ENCODE peak calls at places on chromosomes 7 and 10, in eight cellular contexts. W is upper lobe of left lung, K is A549, V is H1, S is transverse colon, F is sigmoid colon, M is ovary, E is tibial nerve. A is an unnamed sample.

GRCh38 chr10:79282388-79282787 is 64.9 kb upstream of the PPIF start:
- DNase-seq in M (no peak), S (no peak), K (no peak), W (peak; percentile 47), F (no peak), V (no peak), E (no peak), A (no peak)

GRCh38 chr7:12701433-12701832 is 14.0 kb downstream of the ARL4A start:
- DNase-seq in S (no peak), F (no peak), M (no peak), E (no peak), V (no peak), K (no peak), W (no peak), A (no peak)

GRCh38 chr7:47553309-47553708 is 28.6 kb downstream of the TNS3 start:
- DNase-seq in M (no peak), E (no peak), K (no peak), F (no peak), W (no peak), V (no peak), S (no peak), A (no peak)

GRCh38 chr10:14579405-14579804 is 195.3 kb downstream of the FAM107B start:
- DNase-seq in S (no peak), V (no peak), W (no peak), F (no peak), M (no peak), K (no peak), E (no peak), A (no peak)

GRCh38 chr7:139913006-139913405 is 83.9 kb downstream of the TBXAS1 start:
- DNase-seq in F (no peak), M (no peak), E (no peak), W (no peak), V (no peak), K (no peak), S (no peak), A (no peak)

GRCh38 chr7:93828260-93828659 is 62.3 kb downstream of the TFPI2 start:
- DNase-seq in F (no peak), S (no peak), M (no peak), K (no peak), W (no peak), V (no peak), E (no peak), A (no peak)

GRCh38 chr10:90847436-90847835 is 10.4 kb downstream of the HTR7 start:
- DNase-seq in K (no peak), V (no peak), F (no peak), M (no peak), W (no peak), E (no peak), S (no peak), A (no peak)

GRCh38 chr10:4281207-4281825 is 496.3 kb upstream of the KLF6 start:
- DNase-seq in W (no peak), M (no peak), K (no peak), F (no peak), V (no peak), S (no peak), E (no peak), A (no peak)

GRCh38 chr7:90551036-90551435 is 45.1 kb upstream of the CDK14 start:
- DNase-seq in S (no peak), V (no peak), K (no peak), M (no peak), W (no peak), E (no peak), F (no peak), A (no peak)

GRCh38 chr7:158327012-158327411 is 260.6 kb downstream of the PTPRN2 start:
- DNase-seq in M (no peak), E (no peak), W (no peak), F (no peak), S (no peak), K (no peak), V (no peak), A (no peak)

GRCh38 chr7:149081914-149082313 is 8.6 kb downstream of the ZNF786 start:
- DNase-seq in K (no peak), E (no peak), W (no peak), M (no peak), F (no peak), S (no peak), V (no peak), A (no peak)

GRCh38 chr7:3159445-3159844 is 115.8 kb upstream of the CARD11 start:
- DNase-seq in V (no peak), K (no peak), M (no peak), F (no peak), S (no peak), W (no peak), E (no peak), A (no peak)

DNA sequence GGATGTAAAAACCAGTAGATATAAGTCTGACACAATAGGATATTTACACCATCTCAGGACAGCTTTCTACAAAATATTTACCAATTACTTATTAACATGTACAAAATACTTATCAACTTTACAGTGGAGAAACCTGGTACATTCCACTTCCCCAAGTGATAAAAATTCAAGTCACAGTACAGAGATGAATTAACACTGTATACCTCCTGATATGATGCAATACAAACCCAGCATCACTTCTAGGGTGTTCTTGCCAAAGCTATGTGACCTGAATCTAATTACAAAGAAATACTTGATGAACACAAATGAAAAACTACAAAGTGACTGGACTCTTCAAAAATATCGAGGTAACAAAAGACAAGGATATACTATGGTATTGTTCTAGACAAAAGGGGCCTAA is 156.4 kb upstream of the FGFR2 start:
- DNase-seq in W (no peak), M (no peak), K (no peak), S (no peak), V (no peak), E (no peak), F (no peak), A (no peak)
- H3K9me3 ChIP-seq in W (peaks cover 17% of the 10 kb centered on the region), M (peaks cover 9% of the 10 kb centered on the region), K (peaks cover 31% of the 10 kb centered on the region), S (peaks cover 16% of the 10 kb centered on the region), V (peaks cover 24% of the 10 kb centered on the region), E (peaks cover 19% of the 10 kb centered on the region), F (peaks cover 6% of the 10 kb centered on the region), A (peaks cover 40% of the 10 kb centered on the region)

DNA sequence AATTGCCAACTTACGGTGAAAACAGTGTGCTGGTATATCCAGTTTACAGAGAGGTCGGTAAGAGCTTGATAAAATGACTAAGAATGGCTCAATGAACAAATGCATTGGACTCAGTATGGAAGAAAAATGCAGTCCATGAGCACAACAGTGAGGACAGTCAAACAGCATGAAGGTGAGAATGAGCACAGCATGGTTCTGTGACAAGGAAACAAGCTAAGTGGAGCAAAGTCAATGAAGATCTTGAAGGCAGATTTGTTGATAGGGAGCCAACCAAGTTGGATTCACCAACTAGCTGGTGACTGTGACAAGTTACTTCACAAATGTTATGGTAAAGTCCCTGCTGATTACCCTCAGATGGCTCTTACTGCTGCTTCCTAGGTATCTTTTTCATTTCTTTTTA is 75.9 kb downstream of the SHOC2 start:
- DNase-seq in E (no peak), V (no peak), S (no peak), M (no peak), W (no peak), K (no peak), F (no peak), A (no peak)
- TF ChIP-seq EP300 in E (no peak), V (no peak), S (no peak), M (no peak), W (no peak), K (no peak), F (no peak), A (no peak)

GRCh38 chr10:15858895-15859294 is 1.4 kb downstream of the MINDY3 start:
- DNase-seq in E (no peak), V (no peak), W (no peak), M (no peak), K (no peak), S (no peak), F (no peak), A (no peak)

GRCh38 chr10:15857001-15857608 is 3.2 kb downstream of the MINDY3 start:
- DNase-seq in M (no peak), E (no peak), K (no peak), F (no peak), V (no peak), S (no peak), W (no peak), A (no peak)

GRCh38 chr10:15852111-15852557 is 8.2 kb downstream of the MINDY3 start:
- DNase-seq in S (no peak), E (no peak), M (no peak), V (no peak), W (no peak), K (no peak), F (no peak), A (no peak)

GRCh38 chr10:15856328-15857000 is 3.8 kb downstream of the MINDY3 start:
- DNase-seq in F (no peak), E (no peak), S (no peak), K (no peak), M (no peak), V (no peak), W (no peak), A (no peak)

DNA sequence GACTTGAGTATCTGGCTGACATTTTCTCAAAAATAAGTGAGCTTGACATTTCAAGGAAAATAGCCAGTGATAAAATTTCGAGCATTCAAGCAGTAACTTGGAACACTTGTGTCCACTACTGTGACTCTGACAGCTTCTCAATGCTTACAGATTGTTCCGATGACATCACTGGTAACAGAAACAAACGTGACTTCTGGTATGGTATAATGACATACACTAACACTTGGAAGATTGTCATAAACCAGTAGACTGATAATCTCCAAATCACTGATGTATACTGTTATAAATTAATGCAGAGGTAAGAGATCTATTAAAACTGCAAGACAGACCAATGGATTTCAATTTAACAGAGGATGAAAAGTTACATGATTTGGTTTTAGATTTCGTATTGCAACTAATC is 6.5 kb downstream of the MINDY3 start:
- DNase-seq in V (no peak), M (no peak), S (no peak), F (no peak), W (no peak), E (no peak), K (no peak), A (no peak)
- H3K9me3 ChIP-seq in V (no peaks in the 10 kb centered on the region), M (no peaks in the 10 kb centered on the region), S (no peaks in the 10 kb centered on the region), F (no peaks in the 10 kb centered on the region), W (peaks cover 7% of the 10 kb centered on the region), E (no peaks in the 10 kb centered on the region), K (no peaks in the 10 kb centered on the region), A (peaks cover 7% of the 10 kb centered on the region)

GRCh38 chr7:65974876-65975275 is 7.1 kb downstream of the GUSB start:
- DNase-seq in E (no peak), S (no peak), W (no peak), F (peak; percentile 10), M (no peak), K (no peak), V (no peak), A (no peak)
- TF ChIP-seq EP300 in E (no peak), S (no peak), W (no peak), F (no peak), M (no peak), K (no peak), V (no peak), A (no peak)

GRCh38 chr10:82981137-82981723 is 1106.2 kb downstream of the NRG3 start:
- DNase-seq in E (no peak), S (no peak), F (no peak), M (no peak), W (no peak), V (no peak), K (no peak), A (no peak)

GRCh38 chr10:82982110-82982608 is 1107.2 kb downstream of the NRG3 start:
- DNase-seq in M (no peak), W (no peak), S (no peak), K (no peak), F (no peak), E (no peak), V (no peak), A (no peak)

GRCh38 chr10:82980321-82980720 is 1105.3 kb downstream of the NRG3 start:
- DNase-seq in M (no peak), K (no peak), S (no peak), W (no peak), F (no peak), V (no peak), E (no peak), A (no peak)

GRCh38 chr10:82986216-82986615 is 1111.2 kb downstream of the NRG3 start:
- DNase-seq in W (no peak), S (no peak), M (no peak), V (no peak), F (no peak), E (no peak), K (no peak), A (no peak)
- H3K9me3 ChIP-seq in W (no peaks in the 10 kb centered on the region), S (no peaks in the 10 kb centered on the region), M (no peaks in the 10 kb centered on the region), V (no peaks in the 10 kb centered on the region), F (no peaks in the 10 kb centered on the region), E (no peaks in the 10 kb centered on the region), K (no peaks in the 10 kb centered on the region), A (no peaks in the 10 kb centered on the region)